ENCODE peak calls at places on chromosomes 13 and 19, in five cellular contexts. One of them, this sample, is unnamed.

GRCh38 chr13:64723735-64724134 is 2506.4 kb downstream of the PCDH9 start:
- DNase-seq in MV-4-11: no peak
- DNase-seq in mesendoderm: peak
- DNase-seq in pancreas: no peak
- DNase-seq in posterior cingulate gyrus: no peak
- DNase-seq in this sample: no peak

GRCh38 chr19:46610413-46610775 is 9.3 kb downstream of the CALM3 start:
- DNase-seq in MV-4-11: no peak
- DNase-seq in mesendoderm: no peak
- DNase-seq in pancreas: no peak
- DNase-seq in posterior cingulate gyrus: no peak
- DNase-seq in this sample: no peak

GRCh38 chr13:113489549-113490495 is 689 bp downstream of the DCUN1D2 start:
- DNase-seq in MV-4-11: no peak
- DNase-seq in mesendoderm: peak
- DNase-seq in pancreas: no peak
- DNase-seq in posterior cingulate gyrus: peak
- DNase-seq in this sample: peak

GRCh38 chr19:28076628-28077027 is 1136.3 kb downstream of the UQCRFS1 start:
- DNase-seq in MV-4-11: no peak
- DNase-seq in mesendoderm: no peak
- DNase-seq in pancreas: no peak
- DNase-seq in posterior cingulate gyrus: no peak
- DNase-seq in this sample: no peak

GRCh38 chr13:30810261-30810701 is 74.9 kb downstream of the ALOX5AP start:
- DNase-seq in MV-4-11: no peak
- DNase-seq in mesendoderm: no peak
- DNase-seq in pancreas: peak
- DNase-seq in posterior cingulate gyrus: no peak
- DNase-seq in this sample: no peak

GRCh38 chr13:98599502-98600328 is 22.8 kb upstream of the STK24 start:
- DNase-seq in MV-4-11: no peak
- DNase-seq in mesendoderm: peak
- DNase-seq in pancreas: no peak
- DNase-seq in posterior cingulate gyrus: no peak
- DNase-seq in this sample: no peak

GRCh38 chr13:52348081-52348480 is 57.9 kb downstream of the THSD1 start:
- DNase-seq in MV-4-11: no peak
- DNase-seq in mesendoderm: no peak
- DNase-seq in pancreas: no peak
- DNase-seq in posterior cingulate gyrus: no peak
- DNase-seq in this sample: no peak

GRCh38 chr19:10612515-10613119 is 12.7 kb upstream of the SLC44A2 start:
- DNase-seq in MV-4-11: no peak
- DNase-seq in mesendoderm: no peak
- DNase-seq in pancreas: peak
- DNase-seq in posterior cingulate gyrus: peak
- DNase-seq in this sample: no peak

GRCh38 chr19:10876459-10877240 is 5.3 kb downstream of the CARM1 start:
- DNase-seq in MV-4-11: peak
- DNase-seq in mesendoderm: no peak
- DNase-seq in pancreas: peak
- DNase-seq in posterior cingulate gyrus: no peak
- DNase-seq in this sample: no peak

GRCh38 chr19:2391118-2391725 is 31.2 kb downstream of the TMPRSS9 start:
- DNase-seq in MV-4-11: peak
- DNase-seq in mesendoderm: peak
- DNase-seq in pancreas: peak
- DNase-seq in posterior cingulate gyrus: no peak
- DNase-seq in this sample: peak

GRCh38 chr13:105847532-105848295 is 687.7 kb downstream of the EFNB2 start:
- DNase-seq in MV-4-11: no peak
- DNase-seq in mesendoderm: no peak
- DNase-seq in pancreas: no peak
- DNase-seq in posterior cingulate gyrus: no peak
- DNase-seq in this sample: no peak